ENCODE peak calls at places on chromosome 7, in four cellular contexts. E is upper lobe of right lung, A is endodermal cell, J is fibroblast of lung. D is an unnamed sample. For H3K4me1, the result is how much of the 10 kb centered on the place peaks cover.

GRCh38 chr7:45985902-45986301 is 64.8 kb upstream of the IGFBP3 start:
- DNase-seq in A (peak), E (no peak), J (peak), D (no peak)

GRCh38 chr7:118573065-118573464 is 348.6 kb downstream of the ANKRD7 start:
- DNase-seq in A (no peak), E (no peak), J (peak), D (no peak)

GRCh38 chr7:73833251-73833919 is 2.6 kb downstream of the CLDN4 start:
- DNase-seq in E (no peak), J (no peak), A (peak), D (no peak)

GRCh38 chr7:33773053-33773452 is 132.3 kb upstream of the BMPER start:
- DNase-seq in E (no peak), J (peak), A (no peak), D (no peak)

GRCh38 chr7:56124981-56125380 is 8.8 kb upstream of the NUPR2 start:
- DNase-seq in E (no peak), J (no peak), A (no peak), D (no peak)

GRCh38 chr7:95264225-95264927 is 60.0 kb downstream of the PON1 start:
- DNase-seq in E (no peak), J (peak), A (no peak), D (no peak)

GRCh38 chr7:90169891-90170290 is 15.6 kb downstream of the STEAP1 start:
- DNase-seq in J (no peak), A (no peak), E (no peak), D (no peak)

GRCh38 chr7:18262054-18262453 is 233.5 kb upstream of the HDAC9 start:
- DNase-seq in A (no peak), J (no peak), E (no peak), D (no peak)

GRCh38 chr7:88020953-88021650 is 87.1 kb downstream of the ADAM22 start:
- DNase-seq in E (no peak), J (no peak), A (no peak), D (no peak)

GRCh38 chr7:47483604-47484273 is 98.2 kb downstream of the TNS3 start:
- DNase-seq in E (no peak), J (peak), A (peak), D (no peak)

GRCh38 chr7:108196004-108196403 is 65.8 kb upstream of the LAMB4 start:
- DNase-seq in J (peak), E (no peak), A (no peak), D (no peak)

GRCh38 chr7:13021566-13021965 is 334.1 kb downstream of the ARL4A start:
- DNase-seq in J (peak), A (no peak), E (no peak), D (no peak)

GRCh38 chr7:129840757-129841156 is 112.0 kb downstream of the UBE2H start:
- DNase-seq in E (no peak), A (no peak), J (no peak), D (no peak)

GRCh38 chr7:43491984-43492383 is 90.9 kb upstream of the STK17A start:
- DNase-seq in J (peak), A (no peak), E (no peak), D (no peak)

GRCh38 chr7:23055582-23056178 is 41.8 kb upstream of the HYCC1 start:
- DNase-seq in A (peak), J (peak), E (no peak), D (no peak)

GRCh38 chr7:2821842-2822507 is 22.1 kb downstream of the GNA12 start:
- DNase-seq in E (no peak), A (peak), J (peak), D (no peak)

GRCh38 chr7:132141109-132141508 is 435.2 kb downstream of the PLXNA4 start:
- DNase-seq in E (no peak), J (peak), A (no peak), D (no peak)

GRCh38 chr7:122257056-122257455 is 47.5 kb downstream of the FEZF1 start:
- DNase-seq in J (no peak), A (no peak), E (no peak), D (no peak)

GRCh38 chr7:40570218-40570617 is 435.4 kb downstream of the SUGCT start:
- DNase-seq in J (no peak), A (peak), E (no peak), D (no peak)

GRCh38 chr7:137682596-137682995 is 164.2 kb downstream of the DGKI start:
- DNase-seq in E (no peak), A (no peak), J (no peak), D (no peak)

GRCh38 chr7:137687556-137688280 is 159.1 kb downstream of the DGKI start:
- DNase-seq in J (peak), E (no peak), A (no peak), D (no peak)

GRCh38 chr7:137684316-137684715 is 162.5 kb downstream of the DGKI start:
- DNase-seq in J (no peak), A (no peak), E (no peak), D (no peak)

GRCh38 chr7:137684776-137685175 is 162.0 kb downstream of the DGKI start:
- DNase-seq in J (no peak), E (no peak), A (no peak), D (peak)

GRCh38 chr7:137685439-137686164 is 161.2 kb downstream of the DGKI start:
- DNase-seq in J (no peak), A (no peak), E (no peak), D (no peak)
- TF ChIP-seq CTCF in J (no peak), A (no peak), E (no peak), D (no peak)

GRCh38 chr7:158662610-158663427 is 41.8 kb downstream of the NCAPG2 start:
- DNase-seq in J (no peak), E (no peak), A (no peak), D (no peak)
- H3K27ac ChIP-seq in J (no peak), E (no peak), A (no peak), D (no peak)

GRCh38 chr7:882336-883028 is 6.1 kb downstream of the GET4 start:
- DNase-seq in J (no peak), E (no peak), A (no peak), D (no peak)
- H3K4me1 ChIP-seq in J (under half), E (under half), A (under half), D (under half)

DNA sequence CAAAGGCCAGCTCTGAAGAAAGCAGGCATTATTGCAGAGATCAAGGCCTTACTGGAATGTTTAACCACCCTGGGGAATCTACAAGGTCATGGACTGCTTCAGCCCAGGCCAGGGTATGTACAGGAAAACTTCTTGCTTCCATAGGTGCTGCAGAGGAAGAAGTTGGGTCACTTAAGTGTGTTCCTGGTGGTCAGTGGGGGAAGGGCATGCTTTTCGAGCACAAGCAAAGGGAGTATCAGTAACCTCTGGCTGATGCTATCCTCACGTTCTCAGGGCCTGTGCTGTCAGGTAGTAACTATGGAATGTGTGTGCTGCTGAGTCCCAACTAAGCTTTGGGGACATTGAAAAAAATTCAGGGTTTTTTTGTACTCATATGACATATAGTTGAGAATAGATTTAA is 234.0 kb upstream of the SP4 start:
- DNase-seq in E (no peak), J (no peak), A (peak), D (no peak)
- TF ChIP-seq CTCF in E (no peak), J (no peak), A (peak), D (no peak)

DNA sequence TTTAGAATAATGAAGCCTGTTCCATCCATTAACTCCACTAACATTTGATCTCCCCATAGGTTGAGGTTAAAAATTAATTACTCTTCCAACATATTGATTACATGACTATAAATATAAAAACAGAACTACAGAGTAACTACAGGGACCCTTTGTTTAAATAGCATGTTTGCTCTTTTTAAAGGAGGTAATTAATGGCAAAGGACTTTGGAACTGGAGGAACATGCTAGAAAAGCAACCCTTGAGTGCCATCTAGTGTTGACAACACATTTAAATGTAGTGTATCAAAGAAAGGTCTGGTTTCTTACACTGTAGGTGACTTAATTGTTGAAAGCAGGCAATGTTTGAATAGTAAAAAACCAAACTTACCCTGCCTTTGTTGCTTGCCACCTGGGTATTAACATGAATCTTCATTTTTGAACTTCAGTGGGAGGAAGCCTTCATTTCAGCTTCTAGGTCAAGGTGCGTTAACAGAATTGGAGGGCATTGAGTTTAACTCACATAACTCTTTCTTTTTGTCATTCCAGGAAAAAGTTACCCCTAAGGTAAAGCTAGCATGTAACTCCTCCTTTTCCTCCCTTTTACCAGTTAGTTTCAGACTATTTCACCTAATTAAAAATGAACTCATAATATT is 52.6 kb upstream of the CAPZA2 start:
- DNase-seq in E (no peak), J (peak), A (no peak), D (no peak)
- H3K27ac ChIP-seq in E (no peak), J (no peak), A (no peak), D (no peak)